ENCODE peak calls at places on chromosomes 11 and 22, in four cellular contexts. V is breast epithelium; K is psoas muscle; D is CD4-positive, alpha-beta memory T cell. Q is an unnamed sample.
A peak's percentile ranks its signal among the peaks of the same experiment; 100 is the strongest.

GRCh38 chr11:66975403-66976047 is 421 bp downstream of the C11orf86 start:
- DNase-seq in V (no peak), K (no peak), D (no peak), Q (no peak)

GRCh38 chr22:21587803-21588611 is 20.5 kb downstream of the UBE2L3 start:
- DNase-seq in V (no peak), K (no peak), D (peak; percentile 5), Q (no peak)

GRCh38 chr11:108887436-108888238 is 222.8 kb downstream of the DDX10 start:
- DNase-seq in V (no peak), K (no peak), D (peak; percentile 4), Q (no peak)

GRCh38 chr22:39534092-39534506 is 1.6 kb upstream of the RPS19BP1 start:
- DNase-seq in V (no peak), K (no peak), D (no peak), Q (no peak)

GRCh38 chr11:126491092-126491491 is 135.6 kb downstream of the ST3GAL4 start:
- DNase-seq in V (peak; percentile 35), K (no peak), D (no peak), Q (no peak)

GRCh38 chr11:9313648-9314290 is 624 bp downstream of the TMEM41B start:
- DNase-seq in V (no peak), K (no peak), D (peak; percentile 3), Q (no peak)

GRCh38 chr22:36331306-36331911 is 56.4 kb downstream of the MYH9 start:
- DNase-seq in V (no peak), K (peak; percentile 74), D (peak; percentile 69), Q (peak; percentile 66)

GRCh38 chr22:39236321-39237275 is 8.2 kb downstream of the PDGFB start:
- DNase-seq in V (no peak), K (peak; percentile 74), D (peak; percentile 62), Q (peak; percentile 35)

GRCh38 chr11:56845121-56845732 is 96.7 kb upstream of the OR9G4 start:
- DNase-seq in V (no peak), K (no peak), D (no peak), Q (no peak)

GRCh38 chr11:12180257-12181205 is 70.1 kb downstream of the MICAL2 start:
- DNase-seq in V (no peak), K (no peak), D (no peak), Q (no peak)

GRCh38 chr22:27749597-27750225 is 51.8 kb downstream of the MN1 start:
- DNase-seq in V (no peak), K (no peak), D (no peak), Q (no peak)

GRCh38 chr11:78613053-78613813 is 38.6 kb upstream of the NARS2 start:
- DNase-seq in V (no peak), K (no peak), D (no peak), Q (no peak)

GRCh38 chr11:87281496-87281895 is 243.8 kb downstream of the TMEM135 start:
- DNase-seq in V (no peak), K (no peak), D (no peak), Q (no peak)

GRCh38 chr11:131356201-131356600 is 14.2 kb upstream of the NTM start:
- DNase-seq in V (no peak), K (no peak), D (no peak), Q (no peak)

GRCh38 chr11:19281041-19281440 is 40.3 kb upstream of the E2F8 start:
- DNase-seq in V (no peak), K (no peak), D (peak; percentile 1), Q (no peak)

GRCh38 chr11:842370-843002 is at the start of the genes POLR2L and TSPAN4:
- DNase-seq in V (peak; percentile 92), K (peak; percentile 93), D (peak; percentile 83), Q (peak; percentile 73)

GRCh38 chr11:116610190-116610589 is 162.6 kb downstream of the BUD13 start:
- DNase-seq in V (peak; percentile 35), K (no peak), D (no peak), Q (no peak)

DNA sequence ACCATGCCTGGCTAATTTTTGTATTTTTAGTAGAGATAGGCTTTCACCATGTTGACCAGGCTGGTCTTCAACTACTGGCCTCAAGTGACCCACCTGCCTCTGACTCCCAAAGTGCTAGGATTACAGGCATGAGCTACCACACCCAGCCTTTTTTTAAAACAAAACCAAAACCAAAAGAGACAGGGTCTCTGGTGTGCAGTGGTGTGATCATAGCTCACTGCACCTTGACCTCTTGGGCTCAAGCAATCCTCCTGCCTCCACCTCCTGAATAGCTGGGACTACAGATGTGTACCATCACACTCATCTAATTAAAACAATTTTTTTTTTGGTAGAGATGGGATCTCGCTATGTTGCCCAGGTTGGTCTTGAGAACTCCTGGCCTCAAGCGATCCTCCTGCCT is 77.7 kb downstream of the PTPRJ start:
- DNase-seq in V (no peak), K (no peak), D (no peak), Q (no peak)
- H3K4me1 ChIP-seq in V (no peaks in the 10 kb centered on the region), K (no peaks in the 10 kb centered on the region), D (peaks cover 81% of the 10 kb centered on the region), Q (peaks cover 52% of the 10 kb centered on the region)

DNA sequence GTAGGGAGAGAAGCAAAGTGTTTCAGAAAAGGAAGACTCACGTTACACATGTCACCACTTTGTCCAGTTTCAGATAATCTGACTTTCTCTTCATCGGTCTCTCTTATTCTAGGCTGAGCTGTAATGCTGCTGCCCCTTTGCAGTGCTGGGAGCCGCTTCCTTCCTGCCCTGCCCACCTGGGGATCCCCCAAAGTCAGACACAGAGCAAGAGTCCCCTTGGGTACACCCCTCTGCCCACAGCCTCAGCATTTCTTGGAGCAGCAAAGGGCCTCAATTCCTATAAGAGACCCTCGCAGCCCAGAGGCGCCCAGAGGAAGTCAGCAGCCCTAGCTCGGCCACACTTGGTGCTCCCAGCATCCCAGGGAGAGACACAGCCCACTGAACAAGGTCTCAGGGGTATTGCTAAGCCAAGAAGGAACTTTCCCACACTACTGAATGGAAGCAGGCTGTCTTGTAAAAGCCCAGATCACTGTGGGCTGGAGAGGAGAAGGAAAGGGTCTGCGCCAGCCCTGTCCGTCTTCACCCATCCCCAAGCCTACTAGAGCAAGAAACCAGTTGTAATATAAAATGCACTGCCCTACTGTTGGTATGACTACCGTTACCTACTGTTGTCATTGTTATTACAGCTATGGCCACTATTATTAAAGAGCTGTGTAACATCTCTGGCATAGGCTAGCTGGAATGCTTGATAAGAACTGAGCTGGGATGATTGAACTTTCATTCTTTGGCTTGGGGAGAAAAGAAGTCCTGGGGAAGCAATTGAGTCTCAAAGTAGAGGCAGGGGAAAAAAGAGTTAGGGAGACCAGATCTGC is 31.2 kb upstream of the SMIM35 start:
- DNase-seq in V (no peak), K (no peak), D (no peak), Q (no peak)
- H3K27me3 ChIP-seq in V (peaks cover 4% of the 10 kb centered on the region), K (no peaks in the 10 kb centered on the region), D (peaks cover 5% of the 10 kb centered on the region), Q (no peaks in the 10 kb centered on the region)

DNA sequence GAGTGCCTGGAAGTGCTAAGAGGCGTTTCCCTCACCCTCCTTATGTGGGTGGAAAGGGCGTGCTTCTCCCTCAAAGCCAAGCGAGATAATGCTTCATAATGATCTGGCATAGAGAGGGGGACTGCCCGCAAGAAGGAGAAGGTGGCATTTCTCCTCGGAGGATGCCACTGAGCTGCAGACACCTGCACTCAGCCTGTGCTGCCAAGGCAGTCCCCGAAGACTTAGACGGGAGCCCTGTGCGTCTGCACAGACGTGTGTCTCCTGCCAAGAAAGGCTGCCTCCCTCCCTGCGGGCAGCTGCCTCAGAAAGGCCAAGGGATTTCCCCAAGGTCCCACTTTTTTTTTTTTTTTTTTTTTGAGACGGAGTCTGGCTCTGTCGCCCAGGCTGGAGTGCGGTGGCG is 48.1 kb upstream of the SPATA19 start:
- DNase-seq in V (no peak), K (no peak), D (no peak), Q (no peak)
- H3K4me1 ChIP-seq in V (no peaks in the 10 kb centered on the region), K (no peaks in the 10 kb centered on the region), D (no peaks in the 10 kb centered on the region), Q (no peaks in the 10 kb centered on the region)

GRCh38 chr11:72245232-72245816 is 1.3 kb upstream of the PHOX2A start:
- DNase-seq in V (no peak), K (no peak), D (no peak), Q (no peak)
- H3K27me3 ChIP-seq in V (peaks cover 29% of the 10 kb centered on the region), K (peaks cover 65% of the 10 kb centered on the region), D (peaks cover 32% of the 10 kb centered on the region), Q (peaks cover 42% of the 10 kb centered on the region)

GRCh38 chr22:50143096-50143495 is 27.4 kb upstream of the PANX2 start:
- DNase-seq in V (no peak), K (no peak), D (no peak), Q (no peak)
- H3K4me1 ChIP-seq in V (no peaks in the 10 kb centered on the region), K (no peaks in the 10 kb centered on the region), D (no peaks in the 10 kb centered on the region), Q (no peaks in the 10 kb centered on the region)

DNA sequence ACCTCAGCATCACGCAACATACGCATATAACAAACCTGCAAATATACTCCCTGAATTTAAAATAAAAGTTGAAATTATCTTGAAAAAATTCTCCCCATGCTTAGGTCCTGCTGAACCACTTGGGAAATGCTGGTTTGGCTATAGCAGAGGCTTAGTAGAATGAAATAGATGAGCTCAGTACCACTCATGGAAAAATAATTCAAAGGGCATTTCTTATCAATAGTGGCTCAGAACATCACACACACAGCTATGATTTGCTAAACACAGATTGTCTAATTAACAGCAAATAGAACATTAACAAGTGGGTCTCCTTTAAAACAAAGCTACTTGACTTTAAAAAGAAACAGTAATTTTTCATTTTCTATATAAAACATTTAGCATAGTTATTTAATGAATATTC is 21.5 kb downstream of the ELMOD1 start:
- DNase-seq in V (no peak), K (no peak), D (no peak), Q (no peak)
- H3K27me3 ChIP-seq in V (no peaks in the 10 kb centered on the region), K (no peaks in the 10 kb centered on the region), D (peaks cover 5% of the 10 kb centered on the region), Q (peaks cover 3% of the 10 kb centered on the region)

GRCh38 chr11:2825886-2826678 is 59.5 kb downstream of the CDKN1C start:
- DNase-seq in V (peak; percentile 67), K (peak; percentile 76), D (no peak), Q (no peak)
- H3K4me1 ChIP-seq in V (peaks cover 15% of the 10 kb centered on the region), K (peaks cover 21% of the 10 kb centered on the region), D (no peaks in the 10 kb centered on the region), Q (no peaks in the 10 kb centered on the region)

DNA sequence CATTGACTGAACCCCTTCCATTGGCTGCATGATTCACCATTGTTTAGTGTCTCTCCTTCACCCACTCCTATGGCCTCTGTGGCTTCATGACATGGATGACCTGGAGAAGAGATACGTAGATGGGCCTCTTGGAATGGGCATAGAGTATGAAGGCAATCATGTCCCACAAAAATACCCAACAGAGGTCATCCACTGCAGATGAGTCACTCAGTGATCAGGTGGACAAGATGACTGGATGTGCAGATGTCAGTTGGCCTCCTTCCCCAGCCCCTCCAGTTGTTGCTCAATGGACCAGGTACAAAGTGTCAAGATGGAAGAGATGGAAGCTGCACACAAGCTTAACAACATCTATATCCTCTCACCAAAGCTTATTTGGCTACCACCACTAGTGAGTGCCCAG is 41.0 kb upstream of the CLPB start:
- DNase-seq in V (no peak), K (no peak), D (no peak), Q (no peak)
- H3K27me3 ChIP-seq in V (peaks cover 7% of the 10 kb centered on the region), K (no peaks in the 10 kb centered on the region), D (no peaks in the 10 kb centered on the region), Q (peaks cover 8% of the 10 kb centered on the region)